ENCODE peak calls at places on chromosomes 7 and 10, in six cellular contexts. W is ACHN; G is osteoblast; D is GM13977; Y is LoVo; P is naive thymus-derived CD8-positive, alpha-beta T cell. O is an unnamed sample.

GRCh38 chr7:131003634-131004033 is 269.6 kb upstream of the KLF14 start:
- DNase-seq in W (no peak), G (no peak), D (no peak), Y (no peak), P (no peak), O (no peak)

GRCh38 chr7:70785427-70785826 is 346.5 kb upstream of the GALNT17 start:
- DNase-seq in W (no peak), G (no peak), D (no peak), Y (no peak), P (no peak), O (no peak)

GRCh38 chr7:18499407-18500197 is 4.1 kb downstream of the HDAC9 start:
- DNase-seq in W (no peak), G (no peak), D (no peak), Y (no peak), P (no peak), O (no peak)

GRCh38 chr7:50671397-50671796 is 106.2 kb upstream of the DDC start:
- DNase-seq in W (no peak), G (no peak), D (no peak), Y (no peak), P (no peak), O (no peak)

GRCh38 chr7:74203157-74203556 is 6.6 kb upstream of the LAT2 start:
- DNase-seq in W (peak), G (peak), D (no peak), Y (no peak), P (no peak), O (peak)

GRCh38 chr10:28730031-28730778 is 52.9 kb downstream of the BAMBI start:
- DNase-seq in W (no peak), G (no peak), D (no peak), Y (no peak), P (no peak), O (no peak)

GRCh38 chr7:149415391-149416068 is 45.3 kb downstream of the ZNF777 start:
- DNase-seq in W (no peak), G (peak), D (no peak), Y (no peak), P (no peak), O (no peak)

GRCh38 chr10:125124907-125125306 is 35.5 kb downstream of the CTBP2 start:
- DNase-seq in W (no peak), G (no peak), D (no peak), Y (no peak), P (no peak), O (no peak)

GRCh38 chr10:88493676-88494483 is 89.2 kb downstream of the RNLS start:
- DNase-seq in W (no peak), G (peak), D (no peak), Y (no peak), P (no peak), O (no peak)

GRCh38 chr10:113267616-113268015 is 285.2 kb upstream of the HABP2 start:
- DNase-seq in W (no peak), G (no peak), D (no peak), Y (no peak), P (no peak), O (no peak)

GRCh38 chr10:33509231-33509871 is 174.9 kb upstream of the NRP1 start:
- DNase-seq in W (peak), G (peak), D (peak), Y (peak), P (no peak), O (peak)

GRCh38 chr10:129101232-129101980 is 365.6 kb upstream of the MGMT start:
- DNase-seq in W (no peak), G (no peak), D (no peak), Y (no peak), P (peak), O (no peak)

GRCh38 chr7:44959433-44959951 is 19.3 kb downstream of the MYO1G start:
- DNase-seq in W (no peak), G (peak), D (peak), Y (no peak), P (no peak), O (peak)

GRCh38 chr7:127594490-127594889 is 954 bp downstream of the FSCN3 start:
- DNase-seq in W (no peak), G (no peak), D (no peak), Y (no peak), P (no peak), O (no peak)

GRCh38 chr7:82700739-82701138 is 257.2 kb upstream of the CACNA2D1 start:
- DNase-seq in W (no peak), G (no peak), D (no peak), Y (no peak), P (no peak), O (no peak)

GRCh38 chr7:24864214-24864817 is 107.1 kb upstream of the GSDME start:
- DNase-seq in W (no peak), G (no peak), D (no peak), Y (no peak), P (no peak), O (no peak)

GRCh38 chr7:136998495-136998894 is 130.0 kb downstream of the CHRM2 start:
- DNase-seq in W (no peak), G (no peak), D (no peak), Y (no peak), P (no peak), O (no peak)

GRCh38 chr10:69056129-69056528 is 31.8 kb upstream of the SRGN start:
- DNase-seq in W (no peak), G (peak), D (no peak), Y (no peak), P (no peak), O (no peak)

GRCh38 chr10:75662715-75663114 is 231.3 kb downstream of the LRMDA start:
- DNase-seq in W (no peak), G (no peak), D (no peak), Y (no peak), P (no peak), O (no peak)

GRCh38 chr10:52391927-52392602 is 78.0 kb downstream of the DKK1 start:
- DNase-seq in W (no peak), G (no peak), D (no peak), Y (no peak), P (no peak), O (peak)

GRCh38 chr7:44966731-44967538 is 11.9 kb downstream of the MYO1G start:
- DNase-seq in W (no peak), G (no peak), D (no peak), Y (peak), P (no peak), O (no peak)

GRCh38 chr7:123846217-123846891 is 1.4 kb downstream of the HYAL4 start:
- DNase-seq in W (no peak), G (no peak), D (no peak), Y (peak), P (no peak), O (peak)

GRCh38 chr10:51471271-51471670 is 228.1 kb downstream of the CSTF2T start:
- DNase-seq in W (no peak), G (no peak), D (no peak), Y (no peak), P (no peak), O (no peak)

GRCh38 chr7:82327898-82328297 is 115.7 kb downstream of the CACNA2D1 start:
- DNase-seq in W (no peak), G (no peak), D (no peak), Y (no peak), P (no peak), O (no peak)

GRCh38 chr10:131082991-131083465 is 228.5 kb downstream of the TCERG1L start:
- DNase-seq in W (no peak), G (no peak), D (no peak), Y (no peak), P (no peak), O (peak)

O was measured in SW480.